ENCODE peak calls at places on chromosomes 5 and 9, in nine cellular contexts. U, S, K, B, N, X, Z, Y and R are unnamed samples.

GRCh38 chr5:107576736-107577440 is 93.8 kb downstream of the EFNA5 start:
- DNase-seq in S (no peak), K (no peak), B (no peak), Y (no peak), Z (no peak), N (peak; percentile 94), U (no peak), X (no peak), R (no peak)

GRCh38 chr5:1096792-1097191 is 15.1 kb downstream of the SLC12A7 start:
- DNase-seq in U (no peak), S (no peak), Y (no peak), Z (no peak), N (no peak), B (no peak), K (no peak), X (no peak), R (no peak)

GRCh38 chr9:124652203-124652992 is 118.7 kb downstream of the NR6A1 start:
- DNase-seq in B (peak; percentile 99), N (peak; percentile 98), Z (peak; percentile 87), K (no peak), Y (no peak), U (no peak), X (no peak), S (no peak), R (no peak)

GRCh38 chr5:135539430-135540005 is 3.8 kb upstream of the NEUROG1 start:
- DNase-seq in N (no peak), X (no peak), B (no peak), Z (no peak), U (no peak), K (no peak), S (no peak), Y (no peak), R (no peak)

GRCh38 chr5:134008257-134008749 is 3.5 kb upstream of the VDAC1 start:
- DNase-seq in K (no peak), S (no peak), N (no peak), B (no peak), X (no peak), Z (no peak), U (no peak), Y (no peak), R (no peak)

GRCh38 chr9:96116275-96117051 is 185.5 kb downstream of the HSD17B3 start:
- DNase-seq in B (no peak), S (no peak), Y (no peak), N (peak; percentile 7), Z (no peak), K (no peak), U (no peak), X (no peak), R (no peak)

GRCh38 chr5:119435436-119436132 is 16.7 kb upstream of the HSD17B4 start:
- DNase-seq in Y (peak; percentile 43), Z (peak; percentile 67), U (no peak), X (peak; percentile 48), N (peak; percentile 51), B (peak; percentile 45), K (no peak), S (peak; percentile 66), R (peak; percentile 50)

GRCh38 chr9:27414215-27414731 is 109.8 kb upstream of the IFNK start:
- DNase-seq in Y (no peak), X (no peak), S (no peak), K (no peak), N (no peak), Z (no peak), B (no peak), U (no peak), R (no peak)

GRCh38 chr9:36820392-36820861 is 213.6 kb downstream of the PAX5 start:
- DNase-seq in N (no peak), X (no peak), K (no peak), S (no peak), Y (no peak), Z (peak; percentile 20), B (no peak), U (no peak), R (no peak)

GRCh38 chr5:169567079-169567478 is 16.5 kb upstream of the SPDL1 start:
- DNase-seq in Y (no peak), Z (peak; percentile 39), B (peak; percentile 48), S (no peak), N (peak; percentile 23), K (no peak), U (no peak), X (no peak), R (no peak)

GRCh38 chr9:129436751-129437625 is 183.9 kb downstream of the C9orf50 start:
- DNase-seq in N (no peak), B (peak; percentile 74), K (no peak), Z (peak; percentile 38), U (no peak), Y (no peak), S (peak; percentile 57), X (no peak), R (peak; percentile 49)

GRCh38 chr9:120387257-120387999 is 192.5 kb downstream of the CDK5RAP2 start:
- DNase-seq in N (no peak), K (no peak), S (no peak), B (no peak), Y (no peak), X (no peak), Z (no peak), U (peak; percentile 89), R (no peak)

GRCh38 chr5:54881286-54882005 is 103.9 kb downstream of the ESM1 start:
- DNase-seq in Y (no peak), X (no peak), B (peak; percentile 20), Z (no peak), K (no peak), N (peak; percentile 97), S (no peak), U (no peak), R (no peak)

GRCh38 chr5:129541648-129542251 is 81.7 kb downstream of the ADAMTS19 start:
- DNase-seq in K (peak; percentile 33), N (peak; percentile 66), Z (peak; percentile 39), X (no peak), Y (no peak), S (no peak), U (no peak), B (peak; percentile 9), R (no peak)

GRCh38 chr9:100352201-100352726 is 478 bp downstream of the TEX10 start:
- DNase-seq in Z (peak; percentile 30), N (peak; percentile 8), K (no peak), B (peak; percentile 21), S (no peak), X (peak; percentile 15), U (no peak), Y (peak; percentile 15), R (no peak)

GRCh38 chr9:136527721-136528710 is 17.8 kb downstream of the NOTCH1 start:
- DNase-seq in U (no peak), Y (no peak), K (peak; percentile 84), S (no peak), X (no peak), B (no peak), N (no peak), Z (peak; percentile 15), R (peak; percentile 84)

GRCh38 chr5:79932510-79933504 is 58.3 kb downstream of the MTX3 start:
- DNase-seq in B (no peak), Z (peak; percentile 11), Y (no peak), N (peak; percentile 49), K (peak; percentile 70), U (no peak), S (no peak), X (no peak), R (no peak)

GRCh38 chr5:173493040-173493439 is 123.4 kb downstream of the BOD1 start:
- DNase-seq in N (no peak), B (no peak), U (no peak), X (no peak), Y (no peak), Z (no peak), S (no peak), K (no peak), R (no peak)

GRCh38 chr5:77679791-77680190 is 41.3 kb upstream of the OTP start:
- DNase-seq in N (peak; percentile 66), Y (no peak), U (no peak), X (no peak), S (no peak), B (no peak), K (no peak), Z (peak; percentile 80), R (no peak)

GRCh38 chr5:59358005-59358404 is 535.5 kb downstream of the PDE4D start:
- DNase-seq in U (no peak), N (no peak), X (no peak), S (no peak), Z (no peak), K (no peak), Y (no peak), B (no peak), R (no peak)

GRCh38 chr9:32741706-32742105 is 41.6 kb upstream of the TMEM215 start:
- DNase-seq in Y (no peak), X (no peak), B (peak; percentile 55), K (no peak), S (no peak), U (no peak), N (peak; percentile 54), Z (peak; percentile 4), R (no peak)

GRCh38 chr9:78074385-78075291 is 43.0 kb upstream of the GNAQ start:
- DNase-seq in N (peak; percentile 22), Z (peak; percentile 44), B (peak; percentile 40), Y (no peak), S (no peak), K (no peak), U (no peak), X (peak; percentile 16), R (no peak)

GRCh38 chr5:55836191-55836590 is 15.0 kb upstream of the IL31RA start:
- DNase-seq in B (no peak), S (no peak), N (no peak), K (no peak), Y (no peak), X (no peak), U (no peak), Z (no peak), R (no peak)

GRCh38 chr5:87423755-87424154 is 11.0 kb upstream of the CCNH start:
- DNase-seq in N (no peak), S (no peak), Z (no peak), Y (no peak), X (no peak), U (no peak), B (no peak), K (no peak), R (no peak)

GRCh38 chr5:151005187-151005974 is 15.0 kb upstream of the GPX3 start:
- DNase-seq in B (no peak), N (no peak), K (no peak), Y (no peak), S (no peak), Z (no peak), U (no peak), X (no peak), R (no peak)

GRCh38 chr9:37902804-37903580 is 935 bp downstream of the SLC25A51 start:
- DNase-seq in N (peak; percentile 71), X (no peak), Z (peak; percentile 71), S (no peak), U (no peak), Y (no peak), B (peak; percentile 51), K (peak; percentile 13), R (no peak)